ENCODE peak calls at places on chromosome 3, in nine cellular contexts. R is kidney glomerular epithelial cell; Z is IMR-90; Q is foreskin keratinocyte; Y is stimulated activated CD8-positive, alpha-beta memory T cell treated with anti-CD3 and anti-CD28 coated beads, Interleukin-4, amount 100 ng/mL, for 1 hour; X is RWPE2; E is LHCN-M2; F is AG09319; C is HFF-Myc. T is an unnamed sample.

GRCh38 chr3:53084310-53085001 is 38.6 kb upstream of the SFMBT1 start:
- DNase-seq in R (no peak), Z (no peak), Q (no peak), Y (no peak), X (no peak), E (no peak), F (no peak), C (no peak), T (peak; percentile 25)

GRCh38 chr3:108645364-108645763 is 55.8 kb downstream of the DZIP3 start:
- DNase-seq in R (no peak), Z (no peak), Q (no peak), Y (no peak), X (no peak), E (no peak), F (no peak), C (no peak), T (no peak)

GRCh38 chr3:42600958-42601675 is 631 bp downstream of the NKTR start:
- DNase-seq in R (peak; percentile 42), Z (peak; percentile 65), Q (no peak), Y (peak; percentile 17), X (peak; percentile 74), E (peak; percentile 77), F (no peak), C (peak; percentile 16), T (no peak)

GRCh38 chr3:19543212-19543841 is 390.7 kb downstream of the EFHB start:
- DNase-seq in R (no peak), Z (no peak), Q (no peak), Y (no peak), X (no peak), E (no peak), F (no peak), C (no peak), T (no peak)

GRCh38 chr3:108718454-108718853 is 38.8 kb downstream of the RETNLB start:
- DNase-seq in R (no peak), Z (no peak), Q (no peak), Y (no peak), X (no peak), E (no peak), F (no peak), C (no peak), T (no peak)

GRCh38 chr3:149114458-149114857 is 15.0 kb upstream of the HPS3 start:
- DNase-seq in R (no peak), Z (no peak), Q (no peak), Y (no peak), X (no peak), E (no peak), F (no peak), C (no peak), T (no peak)

GRCh38 chr3:42547401-42547945 is 34.3 kb downstream of the SEC22C start:
- DNase-seq in R (peak; percentile 41), Z (peak; percentile 44), Q (no peak), Y (peak; percentile 56), X (no peak), E (peak; percentile 23), F (no peak), C (no peak), T (no peak)

GRCh38 chr3:155989536-155989935 is 119.1 kb downstream of the GMPS start:
- DNase-seq in R (no peak), Z (no peak), Q (peak; percentile 27), Y (no peak), X (no peak), E (no peak), F (no peak), C (no peak), T (no peak)

GRCh38 chr3:139235192-139235591 is 108.6 kb upstream of the MRPS22 start:
- DNase-seq in R (no peak), Z (no peak), Q (no peak), Y (no peak), X (no peak), E (no peak), F (no peak), C (no peak), T (no peak)

GRCh38 chr3:197031315-197032285 is 2.0 kb upstream of the MELTF start:
- DNase-seq in R (no peak), Z (peak; percentile 100), Q (peak; percentile 99), Y (no peak), X (peak; percentile 89), E (peak; percentile 100), F (peak; percentile 95), C (peak; percentile 87), T (peak; percentile 96)

GRCh38 chr3:122092460-122093165 is 37.5 kb downstream of the CD86 start:
- DNase-seq in R (no peak), Z (peak; percentile 31), Q (no peak), Y (no peak), X (no peak), E (peak; percentile 33), F (no peak), C (no peak), T (no peak)

GRCh38 chr3:177553586-177553985 is 356.3 kb upstream of the TBL1XR1 start:
- DNase-seq in R (no peak), Z (no peak), Q (no peak), Y (no peak), X (no peak), E (no peak), F (no peak), C (no peak), T (no peak)

GRCh38 chr3:174247671-174248070 is 611.5 kb upstream of the NAALADL2 start:
- DNase-seq in R (no peak), Z (no peak), Q (no peak), Y (no peak), X (no peak), E (no peak), F (no peak), C (no peak), T (no peak)

GRCh38 chr3:151407928-151408327 is 23.4 kb upstream of the P2RY12 start:
- DNase-seq in R (no peak), Z (no peak), Q (no peak), Y (no peak), X (no peak), E (no peak), F (no peak), C (no peak), T (no peak)

GRCh38 chr3:27319847-27320526 is 49.2 kb downstream of the NEK10 start:
- DNase-seq in R (no peak), Z (no peak), Q (no peak), Y (no peak), X (no peak), E (no peak), F (no peak), C (no peak), T (no peak)

GRCh38 chr3:106241593-106241992 is 372.8 kb upstream of the CBLB start:
- DNase-seq in R (no peak), Z (no peak), Q (no peak), Y (no peak), X (no peak), E (no peak), F (no peak), C (no peak), T (no peak)

GRCh38 chr3:99544819-99545281 is 93.5 kb upstream of the COL8A1 start:
- DNase-seq in R (peak; percentile 19), Z (peak; percentile 34), Q (peak; percentile 64), Y (no peak), X (no peak), E (peak; percentile 80), F (no peak), C (no peak), T (no peak)

GRCh38 chr3:50587373-50587772 is 18.1 kb downstream of the HEMK1 start:
- DNase-seq in R (no peak), Z (peak; percentile 24), Q (no peak), Y (no peak), X (no peak), E (no peak), F (no peak), C (no peak), T (no peak)

GRCh38 chr3:10778492-10779292 is 37.3 kb upstream of the SLC6A11 start:
- DNase-seq in R (no peak), Z (no peak), Q (no peak), Y (no peak), X (no peak), E (no peak), F (no peak), C (no peak), T (no peak)

GRCh38 chr3:47991341-47991740 is 24.9 kb downstream of the MAP4 start:
- DNase-seq in R (no peak), Z (no peak), Q (no peak), Y (no peak), X (no peak), E (no peak), F (no peak), C (no peak), T (no peak)

GRCh38 chr3:60055765-60056164 is 1005.9 kb upstream of the CFAP20DC start:
- DNase-seq in R (no peak), Z (peak; percentile 26), Q (peak; percentile 32), Y (no peak), X (no peak), E (no peak), F (no peak), C (no peak), T (no peak)